ENCODE peak calls at places on chromosomes 16 and 17, in eight cellular contexts. I is dorsolateral prefrontal cortex, W is HCT116, O is cardiac muscle cell, T is A549, E is astrocyte of the spinal cord, M is SK-N-SH, A is adrenal gland. G is an unnamed sample.

GRCh38 chr16:24138024-24138423 is 118.1 kb upstream of the CACNG3 start:
- DNase-seq in I (no peak), W (no peak), O (no peak), T (no peak), E (no peak), M (no peak), A (no peak), G (no peak)

GRCh38 chr17:32586666-32587065 is 99.9 kb downstream of the CDK5R1 start:
- DNase-seq in I (no peak), W (no peak), O (peak), T (no peak), E (peak), M (no peak), A (no peak), G (peak)

GRCh38 chr17:17551361-17551760 is 40.1 kb downstream of the PEMT start:
- DNase-seq in I (no peak), W (no peak), O (peak), T (no peak), E (no peak), M (peak), A (no peak), G (no peak)

GRCh38 chr17:77865109-77865611 is 93.3 kb upstream of the TNRC6C start:
- DNase-seq in I (no peak), W (no peak), O (peak), T (no peak), E (no peak), M (peak), A (no peak), G (no peak)

GRCh38 chr16:14263011-14263410 is 191.9 kb downstream of the MRTFB start:
- DNase-seq in I (no peak), W (no peak), O (no peak), T (no peak), E (no peak), M (no peak), A (no peak), G (no peak)

GRCh38 chr16:87335306-87335967 is 18.2 kb upstream of the C16orf95 start:
- DNase-seq in I (no peak), W (no peak), O (no peak), T (no peak), E (no peak), M (peak), A (no peak), G (no peak)

GRCh38 chr16:66925322-66925840 is at the start of gene RRAD:
- DNase-seq in I (no peak), W (no peak), O (peak), T (no peak), E (peak), M (no peak), A (peak), G (no peak)

GRCh38 chr16:25747160-25747758 is 55.5 kb downstream of the HS3ST4 start:
- DNase-seq in I (no peak), W (no peak), O (no peak), T (no peak), E (no peak), M (no peak), A (peak), G (no peak)

GRCh38 chr17:6752068-6752909 is 3.6 kb upstream of the XAF1 start:
- DNase-seq in I (no peak), W (no peak), O (peak), T (no peak), E (peak), M (no peak), A (peak), G (peak)

GRCh38 chr16:27706803-27707685 is 157.1 kb downstream of the KATNIP start:
- DNase-seq in I (no peak), W (no peak), O (no peak), T (no peak), E (no peak), M (peak), A (no peak), G (no peak)

GRCh38 chr17:77375917-77376651 is 235.3 kb downstream of the SEC14L1 start:
- DNase-seq in I (no peak), W (no peak), O (peak), T (no peak), E (peak), M (peak), A (peak), G (no peak)

GRCh38 chr17:1695365-1695764 is 10.7 kb upstream of the PRPF8 start:
- DNase-seq in I (no peak), W (no peak), O (no peak), T (no peak), E (no peak), M (no peak), A (no peak), G (no peak)

GRCh38 chr16:31094424-31095120 is at the start of gene VKORC1:
- DNase-seq in I (peak), W (peak), O (peak), T (peak), E (peak), M (peak), A (peak), G (peak)

GRCh38 chr17:44069974-44070454 is 521 bp upstream of the G6PC3 start:
- DNase-seq in I (no peak), W (peak), O (peak), T (peak), E (no peak), M (no peak), A (peak), G (no peak)

GRCh38 chr17:72467841-72468653 is 347.2 kb downstream of the SOX9 start:
- DNase-seq in I (no peak), W (no peak), O (peak), T (no peak), E (no peak), M (no peak), A (no peak), G (peak)

GRCh38 chr17:77011173-77012011 is 129.4 kb upstream of the SEC14L1 start:
- DNase-seq in I (no peak), W (peak), O (peak), T (no peak), E (peak), M (peak), A (peak), G (peak)

GRCh38 chr17:77506371-77506991 is 365.7 kb downstream of the SEC14L1 start:
- DNase-seq in I (peak), W (no peak), O (no peak), T (no peak), E (no peak), M (peak), A (no peak), G (no peak)

GRCh38 chr17:42979511-42980273 is at the start of gene PTGES3L:
- DNase-seq in I (no peak), W (no peak), O (peak), T (peak), E (peak), M (peak), A (no peak), G (no peak)

GRCh38 chr16:85663891-85664321 is 24.8 kb downstream of the GINS2 start:
- DNase-seq in I (no peak), W (no peak), O (no peak), T (no peak), E (no peak), M (no peak), A (peak), G (no peak)

GRCh38 chr16:49592507-49593422 is 219.2 kb downstream of the C16orf78 start:
- DNase-seq in I (no peak), W (peak), O (peak), T (peak), E (peak), M (peak), A (peak), G (no peak)

GRCh38 chr17:2057130-2057713 is 2.3 kb downstream of the HIC1 start:
- DNase-seq in I (no peak), W (no peak), O (peak), T (no peak), E (no peak), M (no peak), A (no peak), G (no peak)

GRCh38 chr17:27578718-27579085 is 52.3 kb upstream of the LGALS9 start:
- DNase-seq in I (no peak), W (no peak), O (peak), T (no peak), E (peak), M (no peak), A (no peak), G (no peak)

GRCh38 chr16:59046335-59046734 is 312.2 kb upstream of the GOT2 start:
- DNase-seq in I (no peak), W (no peak), O (no peak), T (no peak), E (peak), M (no peak), A (no peak), G (no peak)

GRCh38 chr17:44795928-44796327 is 34.2 kb downstream of the GJC1 start:
- DNase-seq in I (no peak), W (no peak), O (no peak), T (no peak), E (no peak), M (no peak), A (no peak), G (no peak)

GRCh38 chr16:77840093-77840492 is 51.7 kb downstream of the VAT1L start:
- DNase-seq in I (no peak), W (no peak), O (no peak), T (no peak), E (no peak), M (no peak), A (no peak), G (no peak)

GRCh38 chr17:35947156-35947585 is 3.7 kb upstream of the LYZL6 start:
- DNase-seq in I (no peak), W (peak), O (peak), T (peak), E (peak), M (peak), A (peak), G (no peak)

GRCh38 chr16:4032768-4033167 is 83.5 kb downstream of the ADCY9 start:
- DNase-seq in I (no peak), W (no peak), O (peak), T (no peak), E (peak), M (no peak), A (no peak), G (no peak)

GRCh38 chr17:15309793-15310192 is 31.6 kb downstream of the TEKT3 start:
- DNase-seq in I (no peak), W (no peak), O (no peak), T (no peak), E (no peak), M (no peak), A (no peak), G (no peak)

GRCh38 chr17:32323784-32324590 is 18.0 kb downstream of the C17orf75 start:
- DNase-seq in I (no peak), W (no peak), O (no peak), T (no peak), E (no peak), M (peak), A (no peak), G (no peak)

GRCh38 chr17:71792966-71793365 is 327.9 kb upstream of the SOX9 start:
- DNase-seq in I (no peak), W (no peak), O (peak), T (no peak), E (peak), M (no peak), A (no peak), G (no peak)

GRCh38 chr17:29390856-29391631 is 881 bp downstream of the TAOK1 start:
- DNase-seq in I (no peak), W (no peak), O (peak), T (peak), E (peak), M (peak), A (peak), G (no peak)

GRCh38 chr17:64638552-64639198 is 23.4 kb downstream of the SMURF2 start:
- DNase-seq in I (no peak), W (no peak), O (peak), T (no peak), E (no peak), M (no peak), A (no peak), G (no peak)

GRCh38 chr17:74746376-74746775 is 2.1 kb upstream of the NHERF1 start:
- DNase-seq in I (no peak), W (no peak), O (peak), T (no peak), E (no peak), M (no peak), A (no peak), G (no peak)

GRCh38 chr16:69511641-69512040 is 54.1 kb upstream of the NFAT5 start:
- DNase-seq in I (no peak), W (no peak), O (no peak), T (no peak), E (no peak), M (no peak), A (no peak), G (no peak)

GRCh38 chr17:77923776-77924513 is 34.6 kb upstream of the TNRC6C start:
- DNase-seq in I (no peak), W (no peak), O (no peak), T (no peak), E (no peak), M (no peak), A (no peak), G (no peak)

GRCh38 chr17:35189291-35189690 is 4.9 kb downstream of the SLC35G3 start:
- DNase-seq in I (no peak), W (no peak), O (peak), T (no peak), E (peak), M (no peak), A (no peak), G (no peak)

GRCh38 chr17:19707728-19708221 is 8.6 kb downstream of the SLC47A2 start:
- DNase-seq in I (no peak), W (no peak), O (no peak), T (no peak), E (no peak), M (no peak), A (no peak), G (no peak)

GRCh38 chr16:73390936-73391335 is 343.0 kb upstream of the ZFHX3 start:
- DNase-seq in I (no peak), W (no peak), O (no peak), T (no peak), E (no peak), M (no peak), A (no peak), G (no peak)

GRCh38 chr16:66401610-66402009 is 25.5 kb upstream of the BEAN1 start:
- DNase-seq in I (no peak), W (no peak), O (no peak), T (no peak), E (no peak), M (no peak), A (no peak), G (no peak)

GRCh38 chr17:78737332-78737731 is 44.7 kb downstream of the CYTH1 start:
- DNase-seq in I (no peak), W (no peak), O (peak), T (no peak), E (peak), M (peak), A (no peak), G (no peak)

GRCh38 chr17:31310260-31310659 is 3.6 kb downstream of the EVI2B start:
- DNase-seq in I (no peak), W (no peak), O (no peak), T (no peak), E (no peak), M (no peak), A (no peak), G (no peak)

GRCh38 chr17:31308372-31308905 is 5.4 kb downstream of the EVI2B start:
- DNase-seq in I (no peak), W (no peak), O (no peak), T (no peak), E (no peak), M (no peak), A (no peak), G (no peak)

GRCh38 chr17:31309525-31309924 is 4.3 kb downstream of the EVI2B start:
- DNase-seq in I (no peak), W (no peak), O (no peak), T (no peak), E (no peak), M (no peak), A (no peak), G (no peak)

GRCh38 chr17:31308935-31309334 is 4.9 kb downstream of the EVI2B start:
- DNase-seq in I (no peak), W (no peak), O (no peak), T (no peak), E (no peak), M (no peak), A (no peak), G (no peak)

GRCh38 chr17:31310877-31311276 is 3.0 kb downstream of the EVI2B start:
- DNase-seq in I (no peak), W (no peak), O (no peak), T (no peak), E (no peak), M (no peak), A (no peak), G (no peak)
- H3K4me3 ChIP-seq in I (peak), W (no peak), O (no peak), T (no peak), E (no peak), M (no peak), A (no peak), G (no peak)

GRCh38 chr17:82022981-82023446 is at the start of gene LRRC45:
- DNase-seq in I (peak), W (peak), O (peak), T (peak), E (peak), M (peak), A (peak), G (peak)
- TF ChIP-seq CTCF in I (no peak), W (no peak), O (no peak), T (no peak), E (no peak), M (no peak), A (no peak), G (no peak)

DNA sequence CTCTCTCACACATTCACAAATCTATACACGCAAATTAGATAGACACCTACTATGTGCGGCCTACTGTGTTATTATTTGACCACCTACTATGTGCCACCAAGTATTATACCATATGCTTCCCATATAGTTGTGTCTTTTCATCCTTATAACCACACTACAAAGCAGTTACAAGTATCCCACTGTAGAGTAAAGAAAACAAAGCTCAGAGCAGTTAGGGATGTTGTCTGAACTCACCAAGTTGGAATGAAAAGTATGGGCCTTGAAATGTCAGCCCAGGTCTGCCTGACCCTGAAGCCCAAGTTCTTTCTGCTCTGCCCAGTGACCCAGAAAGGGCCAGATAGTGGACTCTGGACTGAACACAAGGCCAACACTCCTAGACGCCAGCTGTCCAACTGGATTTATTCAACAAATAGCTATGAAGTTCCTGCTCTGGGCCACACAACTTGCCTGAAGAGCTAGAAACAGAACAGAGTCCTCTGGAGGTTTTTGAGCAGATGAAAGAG is 8.5 kb downstream of the KRT37 start:
- DNase-seq in I (no peak), W (no peak), O (no peak), T (no peak), E (peak), M (no peak), A (peak), G (no peak)
- H3K4me3 ChIP-seq in I (no peak), W (no peak), O (no peak), T (no peak), E (no peak), M (no peak), A (no peak), G (no peak)

DNA sequence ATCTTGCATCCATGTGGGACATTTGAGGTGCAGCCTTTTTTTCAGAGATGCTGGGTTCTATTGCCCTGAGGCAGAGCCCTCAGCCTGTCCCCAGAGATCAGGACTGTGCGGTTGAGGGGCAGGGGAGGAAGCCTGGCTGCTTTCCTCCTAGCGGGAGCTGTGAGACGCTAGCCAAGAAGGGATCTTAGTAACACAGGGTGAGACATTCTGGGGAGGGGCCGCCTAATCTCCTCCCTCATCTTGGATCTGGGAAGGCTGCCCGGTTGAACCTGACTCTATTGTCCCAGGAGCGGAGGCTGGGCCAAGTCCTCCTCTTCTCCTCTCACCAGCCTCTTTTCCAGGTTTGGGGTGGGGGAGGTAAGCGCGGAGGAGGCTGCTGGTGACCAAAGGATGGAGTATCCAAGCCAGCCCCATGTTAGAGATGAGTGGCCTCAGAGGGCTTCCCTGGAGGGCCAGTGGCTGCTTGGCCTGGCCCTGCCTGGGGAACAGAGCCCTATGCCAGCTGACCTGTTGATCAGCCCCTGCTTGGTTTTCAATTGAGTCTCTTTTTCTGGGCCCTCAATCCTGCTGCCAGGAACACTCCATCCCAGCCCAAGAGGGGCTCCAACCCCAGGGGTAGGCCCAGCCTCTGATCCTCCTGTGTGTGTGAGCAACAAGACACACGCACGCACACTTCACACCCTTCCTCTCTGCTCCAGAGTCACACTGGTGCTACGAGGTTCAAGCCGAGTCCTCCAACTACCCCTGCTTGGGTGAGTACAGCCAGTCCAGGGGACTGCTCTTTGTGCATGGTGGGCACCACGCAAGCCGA is 5.0 kb downstream of the CA4 start:
- DNase-seq in I (no peak), W (no peak), O (peak), T (no peak), E (peak), M (peak), A (no peak), G (peak)
- TF ChIP-seq CTCF in I (no peak), W (no peak), O (no peak), T (no peak), E (no peak), M (no peak), A (no peak), G (no peak)

DNA sequence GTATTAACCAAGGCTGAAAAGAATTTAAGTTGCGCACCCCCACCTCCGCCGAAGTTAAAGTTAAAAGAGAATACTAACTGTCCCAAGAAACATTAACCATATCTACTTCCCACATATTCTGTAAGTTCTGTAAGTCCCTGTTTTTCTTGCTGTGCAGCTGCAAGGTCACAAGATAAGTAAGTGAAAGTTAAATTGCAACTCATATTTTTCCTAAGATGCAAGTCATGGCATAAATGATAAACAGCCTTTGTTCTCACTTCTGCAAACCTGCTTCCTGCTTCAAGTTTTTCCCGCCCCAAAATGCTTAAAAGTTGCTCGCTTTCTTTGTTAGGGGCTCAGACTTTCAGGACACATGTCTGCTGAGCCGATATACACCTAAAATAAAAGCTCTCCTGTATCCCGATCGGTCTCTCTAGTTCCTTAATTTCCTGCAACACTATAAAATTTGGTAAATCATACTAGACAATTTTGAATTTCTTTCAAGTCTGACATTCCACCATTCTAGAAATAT is 32.6 kb upstream of the ABCA9 start:
- DNase-seq in I (no peak), W (no peak), O (peak), T (no peak), E (no peak), M (no peak), A (no peak), G (no peak)
- H3K4me3 ChIP-seq in I (no peak), W (no peak), O (no peak), T (no peak), E (no peak), M (no peak), A (peak), G (no peak)

G was measured in HFF-Myc.